ENCODE peak calls at places on chromosomes 4 and X, in nine cellular contexts. C is left ventricle myocardium inferior, F is tibial artery, Z is HAP-1, M is A549, B is pancreas, E is BE2C, L is heart left ventricle, W is adipocyte. K is an unnamed sample. For H3K9me3, the result is how much of the 10 kb centered on the place peaks cover.

GRCh38 chrX:65513610-65514009 is 21.0 kb downstream of the LAS1L start:
- DNase-seq in C (no peak), F (no peak), Z (no peak), M (no peak), B (no peak), E (no peak), L (no peak), W (no peak), K (no peak)

GRCh38 chr4:89299153-89299789 is 8.3 kb downstream of the GPRIN3 start:
- DNase-seq in C (no peak), F (no peak), Z (no peak), M (no peak), B (no peak), E (no peak), L (no peak), W (no peak), K (no peak)

GRCh38 chr4:5863461-5864113 is 29.3 kb downstream of the CRMP1 start:
- DNase-seq in C (no peak), F (no peak), Z (no peak), M (peak), B (no peak), E (no peak), L (no peak), W (peak), K (no peak)

GRCh38 chr4:130028552-130028951 is 932.6 kb downstream of the C4orf33 start:
- DNase-seq in C (no peak), F (no peak), Z (no peak), M (no peak), B (no peak), E (no peak), L (no peak), W (no peak), K (no peak)

GRCh38 chr4:37989398-37990260 is 29.4 kb downstream of the PTTG2 start:
- DNase-seq in C (no peak), F (no peak), Z (no peak), M (no peak), B (no peak), E (no peak), L (no peak), W (no peak), K (no peak)

GRCh38 chr4:83340692-83341343 is 6.2 kb upstream of the HPSE start:
- DNase-seq in C (no peak), F (no peak), Z (no peak), M (no peak), B (no peak), E (no peak), L (no peak), W (no peak), K (no peak)

GRCh38 chr4:147370881-147371280 is 110.0 kb upstream of the EDNRA start:
- DNase-seq in C (no peak), F (no peak), Z (no peak), M (no peak), B (no peak), E (no peak), L (no peak), W (no peak), K (no peak)

GRCh38 chr4:53656421-53656981 is 65.2 kb upstream of the LNX1 start:
- DNase-seq in C (no peak), F (peak), Z (no peak), M (no peak), B (no peak), E (no peak), L (no peak), W (peak), K (no peak)

GRCh38 chrX:131626681-131627296 is 82.9 kb downstream of the OR13H1 start:
- DNase-seq in C (no peak), F (no peak), Z (no peak), M (peak), B (no peak), E (no peak), L (no peak), W (no peak), K (no peak)

GRCh38 chr4:120870279-120870673 is 52.2 kb downstream of the PRDM5 start:
- DNase-seq in C (no peak), F (no peak), Z (no peak), M (no peak), B (no peak), E (no peak), L (no peak), W (no peak), K (no peak)

GRCh38 chrX:120305531-120306145 is 5.6 kb downstream of the TMEM255A start:
- DNase-seq in C (no peak), F (no peak), Z (no peak), M (no peak), B (no peak), E (no peak), L (no peak), W (no peak), K (no peak)

GRCh38 chrX:136185409-136186022 is 38.2 kb downstream of the FHL1 start:
- DNase-seq in C (no peak), F (no peak), Z (no peak), M (peak), B (no peak), E (no peak), L (no peak), W (peak), K (no peak)

GRCh38 chr4:89287945-89288344 is 19.7 kb downstream of the GPRIN3 start:
- DNase-seq in C (no peak), F (no peak), Z (no peak), M (no peak), B (no peak), E (no peak), L (no peak), W (no peak), K (no peak)

GRCh38 chr4:100428051-100428450 is 89.8 kb downstream of the EMCN start:
- DNase-seq in C (no peak), F (no peak), Z (no peak), M (no peak), B (no peak), E (no peak), L (no peak), W (peak), K (no peak)

GRCh38 chr4:40301592-40301991 is 33.5 kb upstream of the CHRNA9 start:
- DNase-seq in C (no peak), F (no peak), Z (no peak), M (no peak), B (no peak), E (no peak), L (no peak), W (no peak), K (peak)

GRCh38 chrX:128931071-128931470 is 592.2 kb downstream of the SMARCA1 start:
- DNase-seq in C (no peak), F (no peak), Z (no peak), M (no peak), B (no peak), E (no peak), L (no peak), W (no peak), K (no peak)

GRCh38 chr4:8185280-8185679 is 13.8 kb upstream of the SH3TC1 start:
- DNase-seq in C (no peak), F (no peak), Z (no peak), M (no peak), B (no peak), E (no peak), L (no peak), W (peak), K (no peak)

GRCh38 chr4:88866862-88867550 is 169.4 kb upstream of the NAP1L5 start:
- DNase-seq in C (no peak), F (no peak), Z (no peak), M (no peak), B (no peak), E (no peak), L (no peak), W (no peak), K (no peak)

GRCh38 chr4:128688025-128688721 is 121.3 kb upstream of the JADE1 start:
- DNase-seq in C (no peak), F (no peak), Z (no peak), M (no peak), B (no peak), E (no peak), L (no peak), W (no peak), K (no peak)

GRCh38 chr4:182698212-182698611 is 219.0 kb downstream of the DCTD start:
- DNase-seq in C (no peak), F (no peak), Z (no peak), M (no peak), B (no peak), E (no peak), L (no peak), W (no peak), K (no peak)

GRCh38 chr4:129233691-129234090 is 137.7 kb downstream of the C4orf33 start:
- DNase-seq in C (no peak), F (no peak), Z (no peak), M (no peak), B (no peak), E (no peak), L (no peak), W (no peak), K (no peak)

GRCh38 chr4:98566491-98567008 is 91.9 kb downstream of the TSPAN5 start:
- DNase-seq in C (no peak), F (no peak), Z (no peak), M (no peak), B (no peak), E (no peak), L (no peak), W (no peak), K (no peak)

GRCh38 chrX:138711399-138712347 is at the start of gene FGF13:
- DNase-seq in C (peak), F (peak), Z (peak), M (no peak), B (peak), E (peak), L (peak), W (no peak), K (no peak)

GRCh38 chr4:19776021-19776459 is 475.7 kb upstream of the SLIT2 start:
- DNase-seq in C (no peak), F (no peak), Z (no peak), M (peak), B (no peak), E (no peak), L (no peak), W (peak), K (no peak)
- H3K9me3 ChIP-seq in C (under half), F (under half), Z (under half), M (under half), B (under half), E (under half), L (under half), W (under half), K (under half)

GRCh38 chrX:66601522-66601921 is 37.4 kb downstream of the EDA2R start:
- DNase-seq in C (no peak), F (no peak), Z (no peak), M (no peak), B (no peak), E (no peak), L (no peak), W (no peak), K (no peak)

DNA sequence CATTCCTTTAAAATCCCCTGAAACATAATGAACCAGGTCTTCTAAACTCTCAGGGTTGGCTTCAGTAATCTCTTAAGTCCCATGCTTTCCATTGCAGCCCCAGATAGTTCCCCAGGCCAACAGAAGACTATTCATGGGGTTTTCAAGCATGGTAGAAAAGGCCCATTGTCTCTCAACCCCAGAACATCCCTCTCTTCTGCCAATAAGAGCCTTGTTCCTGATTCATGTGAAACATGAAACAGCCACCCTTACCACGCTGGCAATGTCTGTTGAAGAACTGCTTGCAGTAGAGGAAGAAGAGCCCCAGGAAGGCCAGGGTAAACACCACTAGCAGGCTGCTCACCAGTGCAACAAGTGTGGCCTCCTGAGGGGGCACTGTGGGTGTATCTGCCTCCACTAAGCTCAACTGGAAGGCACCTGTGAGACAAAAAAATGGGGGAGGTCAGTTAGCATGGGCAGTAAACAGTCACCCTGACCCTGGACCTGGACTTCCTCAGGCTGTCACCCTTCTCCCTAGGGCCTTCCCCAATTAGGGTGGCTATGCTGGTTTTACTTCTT is 36.4 kb downstream of the EDA2R start:
- DNase-seq in C (no peak), F (no peak), Z (no peak), M (no peak), B (no peak), E (no peak), L (no peak), W (no peak), K (no peak)
- H3K9me3 ChIP-seq in C (under half), F (under half), Z (under half), M (under half), B (under half), E (under half), L (under half), W (under half), K (under half)

GRCh38 chrX:13022926-13023325 is 21.5 kb downstream of the FAM9C start:
- DNase-seq in C (no peak), F (no peak), Z (no peak), M (no peak), B (no peak), E (no peak), L (no peak), W (no peak), K (no peak)

GRCh38 chrX:13024911-13025454 is 19.4 kb downstream of the FAM9C start:
- DNase-seq in C (no peak), F (no peak), Z (no peak), M (no peak), B (no peak), E (no peak), L (no peak), W (no peak), K (no peak)

GRCh38 chrX:13026877-13027652 is 17.4 kb downstream of the FAM9C start:
- DNase-seq in C (no peak), F (no peak), Z (no peak), M (no peak), B (no peak), E (no peak), L (no peak), W (no peak), K (no peak)

GRCh38 chrX:13028871-13029336 is 15.5 kb downstream of the FAM9C start:
- DNase-seq in C (no peak), F (no peak), Z (no peak), M (peak), B (no peak), E (no peak), L (no peak), W (no peak), K (no peak)

DNA sequence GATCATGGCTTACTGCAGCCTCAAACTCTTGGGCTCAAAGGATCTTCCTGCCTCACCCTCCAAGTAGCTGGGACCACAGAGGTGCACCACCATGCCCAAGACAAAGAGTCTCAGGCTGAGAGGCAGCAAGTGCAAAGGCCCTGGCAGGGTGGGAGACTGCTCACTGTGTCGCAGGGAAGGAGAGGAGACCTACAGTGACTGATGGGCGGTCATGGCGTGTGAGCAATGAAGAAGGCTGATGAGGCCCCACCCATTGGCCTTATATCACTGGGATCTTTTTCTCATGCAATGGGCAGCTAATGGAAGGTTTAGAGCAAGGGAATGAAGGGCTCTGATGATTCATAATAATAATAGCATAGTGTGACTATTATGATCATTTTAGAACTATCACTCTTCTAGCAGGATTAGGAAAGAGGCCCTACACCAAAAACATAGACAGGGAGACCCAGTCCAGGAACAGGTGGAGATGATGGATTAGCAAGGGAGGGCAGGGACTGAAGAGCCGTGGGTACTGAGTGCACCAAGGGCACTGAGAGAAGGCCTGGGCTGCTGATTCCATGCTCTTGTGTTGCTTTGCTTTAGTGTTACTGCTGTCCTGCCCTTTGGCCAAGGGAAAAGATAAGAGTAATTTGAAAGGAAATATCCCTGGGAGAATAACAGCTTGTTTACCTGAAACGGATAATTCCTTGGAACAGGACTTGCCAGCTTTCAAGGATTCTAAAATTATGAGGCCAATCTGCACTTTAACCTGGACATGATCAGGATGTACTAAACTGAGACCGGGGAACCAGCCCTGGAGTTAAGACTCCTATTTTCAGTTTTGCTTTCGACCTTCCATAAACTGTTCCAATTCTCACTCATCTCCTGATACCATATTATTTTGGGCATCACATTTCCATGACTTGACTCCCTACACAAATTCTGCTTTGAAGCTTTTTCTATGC is 20.6 kb downstream of the FAM9C start:
- DNase-seq in C (no peak), F (no peak), Z (no peak), M (no peak), B (no peak), E (no peak), L (no peak), W (no peak), K (no peak)
- H3K9me3 ChIP-seq in C (under half), F (under half), Z (under half), M (under half), B (under half), E (under half), L (under half), W (under half), K (under half)

DNA sequence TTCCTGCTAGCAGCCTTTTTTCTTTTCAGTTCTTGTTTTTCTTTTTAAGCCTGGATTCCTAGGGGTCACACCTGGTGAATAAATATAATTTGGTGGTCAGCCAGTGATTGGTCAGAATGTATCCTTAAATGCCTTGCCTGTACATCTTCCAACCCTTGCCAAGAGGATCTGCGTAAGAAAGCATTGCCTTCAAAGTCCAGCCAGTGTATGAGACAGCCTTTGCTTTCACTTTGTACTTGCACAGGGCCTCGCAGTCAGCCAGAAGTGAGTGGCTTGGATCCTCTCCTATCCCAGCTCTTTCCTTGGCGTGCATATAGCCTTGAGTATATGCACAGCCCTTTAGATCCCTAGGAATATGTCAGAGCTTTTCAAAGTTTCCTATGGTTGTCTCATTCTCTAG is 22.2 kb downstream of the KANTR start:
- DNase-seq in C (no peak), F (no peak), Z (no peak), M (no peak), B (no peak), E (no peak), L (no peak), W (peak), K (no peak)
- H3K9me3 ChIP-seq in C (under half), F (under half), Z (under half), M (under half), B (under half), E (under half), L (under half), W (under half), K (under half)

GRCh38 chr4:71994559-71994958 is 37.2 kb upstream of the NPFFR2 start:
- DNase-seq in C (no peak), F (no peak), Z (no peak), M (no peak), B (no peak), E (no peak), L (no peak), W (no peak), K (no peak)
- H3K9me3 ChIP-seq in C (under half), F (under half), Z (under half), M (under half), B (under half), E (under half), L (under half), W (under half), K (under half)

K was measured in T-helper 17 cell.